ENCODE peak calls at places on chromosomes 3 and 15, in four cellular contexts. Q, Z, H and U are unnamed samples.
A peak's percentile ranks its signal among the peaks of the same experiment; 100 is the strongest.

GRCh38 chr3:104614564-104614963 is 752.1 kb upstream of the ALCAM start:
- DNase-seq in H (no peak), Q (no peak), Z (no peak), U (no peak)

GRCh38 chr15:96337354-96337990 is 7.0 kb downstream of the NR2F2 start:
- DNase-seq in Z (no peak), H (peak; percentile 33), Q (no peak), U (no peak)

GRCh38 chr3:11452988-11453847 is 181.0 kb downstream of the ATG7 start:
- DNase-seq in H (peak; percentile 80), Z (no peak), Q (no peak), U (no peak)

GRCh38 chr3:27606537-27606936 is 115.6 kb downstream of the EOMES start:
- DNase-seq in Z (peak; percentile 39), Q (no peak), H (peak; percentile 39), U (no peak)

GRCh38 chr3:99633887-99634558 is 4.4 kb upstream of the COL8A1 start:
- DNase-seq in Z (no peak), H (no peak), Q (no peak), U (no peak)

GRCh38 chr3:125057186-125057850 is 1.5 kb upstream of the HEG1 start:
- DNase-seq in H (peak; percentile 70), Z (no peak), Q (no peak), U (no peak)

GRCh38 chr15:69160976-69161877 is 792 bp downstream of the GLCE start:
- DNase-seq in Q (no peak), H (peak; percentile 45), Z (peak; percentile 48), U (peak; percentile 11)

GRCh38 chr3:195213639-195214315 is 57.2 kb downstream of the XXYLT1 start:
- DNase-seq in Q (no peak), Z (no peak), H (no peak), U (no peak)

GRCh38 chr15:75639191-75639708 is 774 bp downstream of the IMP3 start:
- DNase-seq in Z (no peak), H (peak; percentile 34), Q (no peak), U (no peak)